ENCODE peak calls at places on chromosomes 2 and 18, in nine cellular contexts. E is CD4-positive, alpha-beta memory T cell; H is sigmoid colon; C is HCT116; Q is WERI-Rb-1; A is IMR-90; X is mammary epithelial cell; W is breast epithelium; Z is uterus. I is an unnamed sample. For H3K9me3, the result is how much of the 10 kb centered on the place peaks cover.

GRCh38 chr2:114065731-114066130 is 175.8 kb downstream of the ACTR3 start:
- DNase-seq in Q (no peak), H (no peak), W (no peak), X (no peak), E (no peak), C (no peak), Z (no peak), A (no peak), I (no peak)

GRCh38 chr2:217986256-217986961 is 16.4 kb downstream of the TNS1 start:
- DNase-seq in E (no peak), A (no peak), X (no peak), Q (no peak), C (no peak), W (peak), Z (peak), H (peak), I (no peak)

GRCh38 chr2:231047270-231047921 is 9.3 kb upstream of the PSMD1 start:
- DNase-seq in Q (no peak), X (no peak), Z (no peak), C (no peak), H (no peak), E (no peak), W (no peak), A (no peak), I (no peak)

GRCh38 chr2:235301202-235302076 is 192.4 kb upstream of the AGAP1 start:
- DNase-seq in E (no peak), H (no peak), W (no peak), Q (no peak), X (no peak), Z (no peak), A (no peak), C (no peak), I (no peak)

GRCh38 chr2:160402997-160403979 is 90.3 kb downstream of the RBMS1 start:
- DNase-seq in Q (no peak), A (peak), E (no peak), X (peak), H (no peak), Z (no peak), W (no peak), C (peak), I (no peak)

GRCh38 chr18:47545613-47546012 is 294.2 kb upstream of the SKOR2 start:
- DNase-seq in A (no peak), C (no peak), H (no peak), W (no peak), X (no peak), Q (peak), E (no peak), Z (no peak), I (no peak)

GRCh38 chr2:112161431-112162145 is 23.4 kb downstream of the FBLN7 start:
- DNase-seq in W (no peak), Q (no peak), Z (no peak), H (no peak), E (no peak), A (no peak), X (no peak), C (no peak), I (no peak)

GRCh38 chr2:232331071-232331470 is 47.5 kb upstream of the ALPP start:
- DNase-seq in Z (no peak), Q (no peak), H (peak), X (no peak), E (no peak), C (no peak), W (no peak), A (no peak), I (no peak)

GRCh38 chr2:43171789-43172188 is 54.6 kb downstream of the ZFP36L2 start:
- DNase-seq in W (no peak), Q (no peak), H (peak), Z (no peak), C (no peak), X (no peak), A (peak), E (no peak), I (no peak)

GRCh38 chr2:240435457-240435954 is at the start of gene GPC1:
- DNase-seq in E (no peak), H (peak), W (no peak), X (peak), C (peak), A (peak), Q (peak), Z (peak), I (peak)

GRCh38 chr18:32911660-32912284 is 138.9 kb upstream of the KLHL14 start:
- DNase-seq in Z (no peak), H (no peak), W (no peak), A (peak), X (peak), E (no peak), C (no peak), Q (no peak), I (no peak)

GRCh38 chr2:133266075-133266925 is 302.0 kb downstream of the NCKAP5 start:
- DNase-seq in H (no peak), C (no peak), X (peak), Q (peak), E (no peak), W (no peak), A (no peak), Z (no peak), I (no peak)

GRCh38 chr18:72100465-72100864 is 443.7 kb downstream of the CBLN2 start:
- DNase-seq in Q (no peak), A (no peak), X (no peak), C (no peak), Z (no peak), E (no peak), H (no peak), W (no peak), I (no peak)

GRCh38 chr2:211899871-211900482 is 638.6 kb downstream of the ERBB4 start:
- DNase-seq in Z (no peak), A (no peak), W (no peak), Q (no peak), E (no peak), X (no peak), H (no peak), C (no peak), I (no peak)

GRCh38 chr2:45681675-45682074 is 30.2 kb downstream of the PRKCE start:
- DNase-seq in W (no peak), C (peak), Z (no peak), A (peak), H (no peak), Q (no peak), X (peak), E (no peak), I (no peak)

GRCh38 chr2:154459286-154459685 is 239.2 kb upstream of the KCNJ3 start:
- DNase-seq in X (no peak), Z (no peak), C (no peak), H (no peak), E (no peak), W (no peak), A (no peak), Q (no peak), I (no peak)

GRCh38 chr18:28571929-28572328 is 395.0 kb upstream of the CDH2 start:
- DNase-seq in H (no peak), C (no peak), W (no peak), Z (no peak), X (peak), E (no peak), Q (no peak), A (no peak), I (no peak)

GRCh38 chr2:171049691-171050090 is 111.0 kb downstream of the TLK1 start:
- DNase-seq in W (no peak), H (no peak), X (no peak), E (no peak), A (no peak), Z (no peak), C (no peak), Q (no peak), I (no peak)

GRCh38 chr2:170409164-170409535 is 231.2 kb downstream of the MYO3B start:
- DNase-seq in W (peak), A (peak), X (peak), H (peak), Q (peak), C (peak), E (peak), Z (peak), I (peak)

GRCh38 chr2:171225302-171225980 is 64.7 kb upstream of the TLK1 start:
- DNase-seq in X (peak), C (peak), W (no peak), A (peak), Q (no peak), Z (no peak), E (no peak), H (no peak), I (no peak)

GRCh38 chr2:217090024-217090473 is 230.2 kb upstream of the TNP1 start:
- DNase-seq in E (no peak), Z (no peak), H (no peak), Q (no peak), W (no peak), A (peak), C (no peak), X (no peak), I (no peak)

GRCh38 chr2:230430957-230431635 is 15.1 kb downstream of the SP100 start:
- DNase-seq in Z (no peak), C (no peak), W (no peak), Q (no peak), A (no peak), E (no peak), H (no peak), X (no peak), I (no peak)

GRCh38 chr2:137345994-137346393 is 580.6 kb downstream of the THSD7B start:
- DNase-seq in H (no peak), W (no peak), C (no peak), X (no peak), A (no peak), Q (no peak), Z (no peak), E (no peak), I (no peak)

GRCh38 chr2:137348301-137348700 is 583.0 kb downstream of the THSD7B start:
- DNase-seq in Q (no peak), C (no peak), Z (no peak), H (no peak), W (no peak), E (no peak), A (no peak), X (no peak), I (no peak)
- H3K9me3 ChIP-seq in Q (under half), C (under half), Z (under half), H (under half), W (under half), E (under half), A (under half), X (under half), I (under half)

GRCh38 chr2:108950736-108951135 is 38.3 kb downstream of the EDAR start:
- DNase-seq in Z (no peak), W (no peak), E (no peak), X (no peak), Q (no peak), A (no peak), H (no peak), C (no peak), I (no peak)
- H3K9me3 ChIP-seq in Z (under half), W (under half), E (under half), X (under half), Q (under half), A (under half), H (under half), C (under half), I (under half)

GRCh38 chr2:72048881-72049477 is 98.7 kb downstream of the CYP26B1 start:
- DNase-seq in Q (no peak), Z (no peak), W (no peak), E (no peak), C (no peak), H (no peak), X (no peak), A (no peak), I (no peak)
- H3K9me3 ChIP-seq in Q (under half), Z (under half), W (under half), E (under half), C (under half), H (under half), X (under half), A (under half), I (under half)

DNA sequence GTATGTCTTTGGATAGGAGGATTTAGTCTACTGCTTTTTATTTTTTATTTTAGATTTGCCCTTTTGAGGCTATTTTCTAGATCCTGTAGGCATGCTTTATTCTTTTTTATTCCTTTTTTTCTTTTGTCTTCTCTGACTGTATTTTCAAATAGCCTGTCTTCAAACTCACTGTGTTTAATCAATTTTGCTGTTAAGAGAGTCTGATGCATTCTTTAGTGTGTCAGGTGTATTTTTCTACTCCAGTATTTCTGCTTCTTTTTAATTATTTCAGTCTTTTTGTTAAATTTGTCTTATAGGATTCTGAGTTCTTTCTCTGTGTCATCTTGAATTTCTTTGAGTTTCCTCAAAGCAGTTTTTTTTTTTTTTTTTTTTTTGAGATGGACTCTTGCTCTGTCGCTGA is 113.5 kb downstream of the NAT8 start:
- DNase-seq in Q (no peak), X (no peak), H (no peak), A (no peak), E (no peak), C (no peak), Z (no peak), W (no peak), I (no peak)
- H3K9me3 ChIP-seq in Q (under half), X (under half), H (under half), A (under half), E (under half), C (under half), Z (under half), W (under half), I (under half)